ENCODE peak calls at places on chromosomes 1 and 21, in eight cellular contexts. Z is heart left ventricle, M is uterus, J is stomach, S is ovary, K is A549, U is IMR-90, C is transverse colon. Q is an unnamed sample.

GRCh38 chr1:29647581-29647980 is 411.3 kb downstream of the PTPRU start:
- DNase-seq in M (no peak), K (no peak), Z (no peak), J (no peak), C (no peak), S (no peak), U (peak), Q (no peak)

GRCh38 chr1:63262148-63262770 is 60.1 kb upstream of the FOXD3 start:
- DNase-seq in J (no peak), Z (no peak), S (no peak), U (no peak), M (no peak), K (no peak), C (no peak), Q (no peak)

GRCh38 chr1:5525597-5526384 is 466.4 kb downstream of the NPHP4 start:
- DNase-seq in Z (no peak), S (no peak), K (no peak), U (no peak), J (no peak), M (no peak), C (no peak), Q (no peak)

GRCh38 chr1:243926803-243927245 is 76.8 kb upstream of the AKT3 start:
- DNase-seq in K (peak), C (no peak), S (no peak), J (no peak), M (no peak), Z (no peak), U (peak), Q (no peak)

GRCh38 chr1:214123061-214123784 is 135.4 kb downstream of the PROX1 start:
- DNase-seq in Z (no peak), U (peak), C (peak), M (peak), K (peak), J (peak), S (peak), Q (peak)

GRCh38 chr1:203873094-203873493 is 11.7 kb downstream of the SNRPE start:
- DNase-seq in S (no peak), U (no peak), K (no peak), M (no peak), C (no peak), Z (no peak), J (no peak), Q (no peak)

GRCh38 chr1:231937013-231937754 is 310.6 kb downstream of the DISC1 start:
- DNase-seq in C (no peak), M (peak), U (no peak), K (no peak), S (no peak), Z (peak), J (no peak), Q (peak)

GRCh38 chr1:64036549-64036948 is 166.9 kb upstream of the UBE2U start:
- DNase-seq in C (no peak), K (no peak), M (no peak), J (no peak), U (no peak), Z (no peak), S (no peak), Q (no peak)

GRCh38 chr1:209248649-209249279 is 334.8 kb upstream of the CAMK1G start:
- DNase-seq in C (peak), J (peak), M (peak), U (peak), Z (no peak), K (peak), S (no peak), Q (peak)

GRCh38 chr1:202221911-202222909 is 28.6 kb downstream of the LGR6 start:
- DNase-seq in K (no peak), J (no peak), C (no peak), Z (no peak), M (no peak), S (no peak), U (no peak), Q (peak)

GRCh38 chr1:67342002-67342890 is 34.6 kb downstream of the IL12RB2 start:
- DNase-seq in M (no peak), K (no peak), C (no peak), U (no peak), S (no peak), J (no peak), Z (no peak), Q (no peak)

GRCh38 chr21:45249626-45250025 is 38.1 kb downstream of the POFUT2 start:
- DNase-seq in S (no peak), Z (no peak), M (no peak), C (no peak), J (no peak), K (no peak), U (no peak), Q (no peak)

GRCh38 chr1:198651685-198652400 is 13.0 kb downstream of the PTPRC start:
- DNase-seq in M (no peak), Z (no peak), U (no peak), C (no peak), K (no peak), J (no peak), S (no peak), Q (no peak)

GRCh38 chr1:25146382-25146855 is 85.9 kb downstream of the SYF2 start:
- DNase-seq in U (no peak), J (no peak), M (no peak), Z (no peak), C (no peak), S (no peak), K (no peak), Q (no peak)

GRCh38 chr1:204760350-204761134 is 75.0 kb upstream of the LRRN2 start:
- DNase-seq in K (no peak), Z (no peak), J (no peak), M (no peak), C (no peak), U (peak), S (no peak), Q (no peak)

GRCh38 chr1:54230507-54231339 is 30.8 kb downstream of the MRPL37 start:
- DNase-seq in K (no peak), S (no peak), J (no peak), Z (no peak), C (no peak), U (no peak), M (no peak), Q (no peak)

GRCh38 chr1:159205225-159205624 is 550 bp downstream of the ACKR1 start:
- DNase-seq in K (no peak), Z (no peak), U (no peak), S (no peak), J (no peak), M (no peak), C (no peak), Q (no peak)

GRCh38 chr1:224082146-224082545 is 31.8 kb upstream of the FBXO28 start:
- DNase-seq in M (no peak), Z (no peak), K (no peak), S (no peak), U (peak), J (no peak), C (no peak), Q (no peak)

GRCh38 chr1:237976345-237976744 is 85.6 kb upstream of the ZP4 start:
- DNase-seq in U (no peak), Z (no peak), C (no peak), J (no peak), K (no peak), S (no peak), M (no peak), Q (no peak)

GRCh38 chr1:211327341-211327921 is 798 bp downstream of the TRAF5 start:
- DNase-seq in C (peak), U (peak), Z (no peak), K (peak), J (no peak), S (no peak), M (peak), Q (peak)

GRCh38 chr1:53556657-53557227 is 97.5 kb downstream of the DMRTB1 start:
- DNase-seq in S (no peak), J (no peak), C (no peak), M (peak), Z (peak), U (no peak), K (no peak), Q (no peak)

GRCh38 chr1:157091668-157092273 is 7.8 kb downstream of the ETV3L start:
- DNase-seq in Z (no peak), C (no peak), J (no peak), K (no peak), M (no peak), U (no peak), S (no peak), Q (no peak)

GRCh38 chr1:218317061-218317460 is 28.1 kb upstream of the TGFB2 start:
- DNase-seq in U (no peak), Z (no peak), C (no peak), S (no peak), K (no peak), M (no peak), J (no peak), Q (no peak)

GRCh38 chr1:41021526-41022308 is at the start of gene SLFNL1:
- DNase-seq in S (peak), U (peak), K (no peak), M (no peak), Z (no peak), C (no peak), J (no peak), Q (no peak)

GRCh38 chr1:85818371-85818770 is 110.1 kb upstream of the ZNHIT6 start:
- DNase-seq in K (no peak), C (no peak), Z (no peak), U (peak), S (no peak), J (no peak), M (no peak), Q (no peak)
- H3K27ac ChIP-seq in K (no peak), C (no peak), Z (no peak), U (no peak), S (no peak), J (no peak), M (no peak), Q (no peak)

GRCh38 chr21:15992171-15992570 is 262.4 kb downstream of the USP25 start:
- DNase-seq in C (no peak), S (no peak), J (no peak), K (no peak), Z (no peak), U (peak), M (no peak), Q (no peak)
- TF ChIP-seq POLR2A in C (no peak), S (no peak), J (no peak), K (no peak), Z (no peak), U (no peak), M (no peak), Q (no peak)

DNA sequence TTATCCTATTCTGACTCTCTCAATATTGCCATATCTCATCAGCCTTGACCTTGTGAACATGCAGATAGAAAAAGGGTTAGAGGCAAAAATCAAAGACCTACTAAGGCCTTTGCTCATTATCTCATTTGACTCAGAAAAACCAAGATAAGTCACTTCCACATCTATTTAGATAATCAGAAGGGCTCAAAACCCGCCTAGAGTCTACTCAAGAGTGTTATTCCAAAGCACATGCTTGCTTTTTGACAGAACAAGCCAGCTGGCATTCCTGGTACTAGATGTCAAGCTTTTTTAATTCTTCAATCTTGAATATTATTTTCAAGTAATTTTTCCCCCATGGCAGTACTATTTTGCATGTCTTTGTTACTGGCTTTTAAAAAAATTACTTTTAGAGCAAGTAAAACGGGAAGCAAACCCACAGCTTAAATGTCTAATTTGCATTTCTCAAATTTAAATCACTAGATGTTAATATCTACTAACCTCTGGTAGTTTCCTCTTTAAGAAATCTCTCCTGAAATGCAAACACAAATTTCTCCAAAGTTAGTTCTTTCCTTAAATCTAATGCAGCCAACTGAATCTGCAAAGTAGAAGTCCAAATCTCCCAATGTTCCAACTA is 51.5 kb downstream of the APP start:
- DNase-seq in J (no peak), M (no peak), C (no peak), S (no peak), U (no peak), K (no peak), Z (no peak), Q (no peak)
- H3K27ac ChIP-seq in J (no peak), M (no peak), C (no peak), S (no peak), U (no peak), K (no peak), Z (no peak), Q (no peak)

GRCh38 chr1:179017383-179018326 is 8.0 kb upstream of the FAM20B start:
- DNase-seq in K (peak), J (no peak), C (peak), M (no peak), Z (no peak), U (no peak), S (no peak), Q (peak)

GRCh38 chr1:179014123-179014522 is 11.6 kb upstream of the FAM20B start:
- DNase-seq in J (no peak), Z (no peak), U (no peak), C (no peak), K (no peak), S (no peak), M (no peak), Q (no peak)

GRCh38 chr1:179016694-179017382 is 8.9 kb upstream of the FAM20B start:
- DNase-seq in J (peak), Z (peak), K (peak), C (peak), S (peak), U (peak), M (peak), Q (peak)

GRCh38 chr1:179012033-179012432 is 13.7 kb upstream of the FAM20B start:
- DNase-seq in C (no peak), S (no peak), J (no peak), K (no peak), Z (no peak), U (no peak), M (no peak), Q (no peak)

GRCh38 chr1:179015396-179015795 is 10.3 kb upstream of the FAM20B start:
- DNase-seq in K (no peak), U (no peak), S (no peak), C (no peak), J (no peak), M (no peak), Z (no peak), Q (no peak)
- TF ChIP-seq POLR2A in K (no peak), U (no peak), S (no peak), C (no peak), J (no peak), M (no peak), Z (no peak), Q (no peak)

GRCh38 chr1:8718878-8719361 is 98.5 kb downstream of the RERE start:
- DNase-seq in C (no peak), U (no peak), J (no peak), M (no peak), Z (no peak), S (no peak), K (no peak), Q (no peak)

GRCh38 chr1:8720347-8720746 is 97.1 kb downstream of the RERE start:
- DNase-seq in M (no peak), Z (no peak), S (no peak), K (no peak), U (no peak), J (no peak), C (no peak), Q (no peak)

GRCh38 chr1:8721681-8722324 is 95.6 kb downstream of the RERE start:
- DNase-seq in Z (no peak), U (no peak), M (no peak), J (no peak), K (no peak), S (no peak), C (no peak), Q (no peak)

GRCh38 chr1:8727809-8728213 is 89.6 kb downstream of the RERE start:
- DNase-seq in Z (no peak), C (no peak), S (no peak), U (no peak), M (no peak), K (no peak), J (no peak), Q (no peak)

GRCh38 chr1:8723010-8723409 is 94.4 kb downstream of the RERE start:
- DNase-seq in K (no peak), J (no peak), U (no peak), M (no peak), Z (no peak), C (no peak), S (no peak), Q (no peak)
- H3K27ac ChIP-seq in K (no peak), J (no peak), U (no peak), M (no peak), Z (no peak), C (no peak), S (no peak), Q (no peak)

GRCh38 chr21:37561941-37562919 is 195.7 kb downstream of the DYRK1A start:
- DNase-seq in U (no peak), S (no peak), M (no peak), Z (no peak), C (no peak), K (no peak), J (no peak), Q (no peak)
- TF ChIP-seq POLR2A in U (no peak), S (no peak), M (no peak), Z (no peak), C (no peak), K (no peak), J (no peak), Q (no peak)

GRCh38 chr1:94247146-94248094 is 10.0 kb upstream of the ARHGAP29 start:
- DNase-seq in J (peak), M (peak), C (peak), U (peak), K (peak), S (peak), Z (peak), Q (peak)
- H3K27ac ChIP-seq in J (peak), M (peak), C (peak), U (peak), K (peak), S (peak), Z (peak), Q (no peak)

Q was measured in adrenal gland.